ENCODE peak calls at places on chromosome 3, in four cellular contexts. E is GM12865, U is NCI-H748 treated with DMSO at 0.1 percent for 48 hours, C is ovary. Z is an unnamed sample.

GRCh38 chr3:119331661-119332060 is 37.5 kb downstream of the ARHGAP31 start:
- DNase-seq in E (no peak), U (no peak), C (no peak), Z (no peak)

GRCh38 chr3:75886971-75887526 is 101.7 kb upstream of the ZNF717 start:
- DNase-seq in U (no peak), C (no peak), E (no peak), Z (no peak)

GRCh38 chr3:66416556-66417304 is 84.1 kb downstream of the LRIG1 start:
- DNase-seq in C (no peak), U (no peak), E (no peak), Z (no peak)

GRCh38 chr3:140015741-140016140 is 80.8 kb downstream of the CLSTN2 start:
- DNase-seq in E (no peak), C (no peak), U (no peak), Z (no peak)

GRCh38 chr3:112531358-112531781 is 30.4 kb downstream of the ATG3 start:
- DNase-seq in E (peak), C (no peak), U (no peak), Z (no peak)

GRCh38 chr3:167882057-167882667 is 146.6 kb downstream of the SERPINI1 start:
- DNase-seq in E (peak), U (peak), C (no peak), Z (peak)

GRCh38 chr3:188469228-188469885 is 315.4 kb downstream of the LPP start:
- DNase-seq in C (peak), U (no peak), E (no peak), Z (no peak)

GRCh38 chr3:150242220-150242938 is 165.7 kb upstream of the TSC22D2 start:
- DNase-seq in C (no peak), E (no peak), U (peak), Z (peak)

GRCh38 chr3:138219255-138219654 is 32.2 kb downstream of the ARMC8 start:
- DNase-seq in E (peak), U (no peak), C (no peak), Z (no peak)

Z was measured in SHP77.